ENCODE peak calls at places on chromosomes 16 and 17, in six cellular contexts. One of them, this sample, is unnamed.

GRCh38 chr17:42329025-42329976 is 41.0 kb downstream of the STAT5A start:
- DNase-seq in Peyer's patch: no peak
- DNase-seq in body of pancreas: no peak
- DNase-seq in uterus: no peak
- DNase-seq in upper lobe of left lung: peak; percentile 71
- DNase-seq in IMR-90: peak; percentile 83
- DNase-seq in this sample: no peak

GRCh38 chr16:58152246-58152868 is 23.2 kb upstream of the CFAP20 start:
- DNase-seq in Peyer's patch: no peak
- DNase-seq in body of pancreas: no peak
- DNase-seq in uterus: no peak
- DNase-seq in upper lobe of left lung: no peak
- DNase-seq in IMR-90: no peak
- DNase-seq in this sample: no peak

GRCh38 chr16:8260140-8260539 is 330.2 kb downstream of the TMEM114 start:
- DNase-seq in Peyer's patch: no peak
- DNase-seq in body of pancreas: no peak
- DNase-seq in uterus: no peak
- DNase-seq in upper lobe of left lung: no peak
- DNase-seq in IMR-90: no peak
- DNase-seq in this sample: no peak

GRCh38 chr17:70654706-70655105 is 485.4 kb downstream of the KCNJ2 start:
- DNase-seq in Peyer's patch: no peak
- DNase-seq in body of pancreas: no peak
- DNase-seq in uterus: no peak
- DNase-seq in upper lobe of left lung: no peak
- DNase-seq in IMR-90: no peak
- DNase-seq in this sample: no peak

GRCh38 chr17:4395111-4395478 is 28.6 kb upstream of the UBE2G1 start:
- DNase-seq in Peyer's patch: no peak
- DNase-seq in body of pancreas: no peak
- DNase-seq in uterus: no peak
- DNase-seq in upper lobe of left lung: no peak
- DNase-seq in IMR-90: no peak
- DNase-seq in this sample: no peak

GRCh38 chr16:3058173-3059030 is 7.0 kb upstream of the IL32 start:
- DNase-seq in Peyer's patch: peak; percentile 73
- DNase-seq in body of pancreas: peak; percentile 61
- DNase-seq in uterus: no peak
- DNase-seq in upper lobe of left lung: peak; percentile 73
- DNase-seq in IMR-90: no peak
- DNase-seq in this sample: peak; percentile 51

GRCh38 chr17:15886804-15887203 is 58.1 kb upstream of the ADORA2B start:
- DNase-seq in Peyer's patch: no peak
- DNase-seq in body of pancreas: no peak
- DNase-seq in uterus: no peak
- DNase-seq in upper lobe of left lung: peak; percentile 45
- DNase-seq in IMR-90: no peak
- DNase-seq in this sample: no peak

GRCh38 chr17:18129041-18129502 is 20.5 kb downstream of the MYO15A start:
- DNase-seq in Peyer's patch: no peak
- DNase-seq in body of pancreas: no peak
- DNase-seq in uterus: no peak
- DNase-seq in upper lobe of left lung: peak; percentile 90
- DNase-seq in IMR-90: peak; percentile 68
- DNase-seq in this sample: peak; percentile 24

GRCh38 chr17:1009411-1010085 is 12.6 kb downstream of the TIMM22 start:
- DNase-seq in Peyer's patch: no peak
- DNase-seq in body of pancreas: no peak
- DNase-seq in uterus: no peak
- DNase-seq in upper lobe of left lung: no peak
- DNase-seq in IMR-90: no peak
- DNase-seq in this sample: no peak

GRCh38 chr16:50047864-50048263 is 17.9 kb upstream of the HEATR3 start:
- DNase-seq in Peyer's patch: no peak
- DNase-seq in body of pancreas: no peak
- DNase-seq in uterus: no peak
- DNase-seq in upper lobe of left lung: no peak
- DNase-seq in IMR-90: no peak
- DNase-seq in this sample: no peak

GRCh38 chr17:64420143-64420670 is 28.7 kb upstream of the MILR1 start:
- DNase-seq in Peyer's patch: no peak
- DNase-seq in body of pancreas: no peak
- DNase-seq in uterus: no peak
- DNase-seq in upper lobe of left lung: peak; percentile 35
- DNase-seq in IMR-90: peak; percentile 84
- DNase-seq in this sample: no peak

GRCh38 chr17:33292184-33292980 is 713 bp downstream of the ASIC2 start:
- DNase-seq in Peyer's patch: no peak
- DNase-seq in body of pancreas: no peak
- DNase-seq in uterus: peak; percentile 14
- DNase-seq in upper lobe of left lung: no peak
- DNase-seq in IMR-90: peak; percentile 20
- DNase-seq in this sample: no peak

GRCh38 chr17:62780951-62781350 is 27.2 kb downstream of the MARCHF10 start:
- DNase-seq in Peyer's patch: no peak
- DNase-seq in body of pancreas: no peak
- DNase-seq in uterus: no peak
- DNase-seq in upper lobe of left lung: no peak
- DNase-seq in IMR-90: peak; percentile 68
- DNase-seq in this sample: no peak

GRCh38 chr16:28621756-28622155 is 11.9 kb upstream of the SULT1A1 start:
- DNase-seq in Peyer's patch: no peak
- DNase-seq in body of pancreas: no peak
- DNase-seq in uterus: no peak
- DNase-seq in upper lobe of left lung: no peak
- DNase-seq in IMR-90: no peak
- DNase-seq in this sample: no peak

GRCh38 chr16:4624827-4625616 is 396 bp downstream of the MGRN1 start:
- DNase-seq in Peyer's patch: peak; percentile 79
- DNase-seq in body of pancreas: peak; percentile 63
- DNase-seq in uterus: peak; percentile 57
- DNase-seq in upper lobe of left lung: peak; percentile 79
- DNase-seq in IMR-90: peak; percentile 61
- DNase-seq in this sample: peak; percentile 83

GRCh38 chr17:12958786-12959185 is 59.0 kb downstream of the ELAC2 start:
- DNase-seq in Peyer's patch: no peak
- DNase-seq in body of pancreas: no peak
- DNase-seq in uterus: no peak
- DNase-seq in upper lobe of left lung: no peak
- DNase-seq in IMR-90: peak; percentile 60
- DNase-seq in this sample: no peak

GRCh38 chr17:69828087-69828486 is 246.9 kb upstream of the KCNJ16 start:
- DNase-seq in Peyer's patch: no peak
- DNase-seq in body of pancreas: peak; percentile 26
- DNase-seq in uterus: no peak
- DNase-seq in upper lobe of left lung: no peak
- DNase-seq in IMR-90: peak; percentile 69
- DNase-seq in this sample: peak; percentile 78

GRCh38 chr16:4283939-4284338 is 11.1 kb upstream of the TFAP4 start:
- DNase-seq in Peyer's patch: no peak
- DNase-seq in body of pancreas: no peak
- DNase-seq in uterus: no peak
- DNase-seq in upper lobe of left lung: no peak
- DNase-seq in IMR-90: peak; percentile 70
- DNase-seq in this sample: no peak

GRCh38 chr17:79146562-79146961 is 71.9 kb downstream of the ENGASE start:
- DNase-seq in Peyer's patch: no peak
- DNase-seq in body of pancreas: no peak
- DNase-seq in uterus: no peak
- DNase-seq in upper lobe of left lung: no peak
- DNase-seq in IMR-90: no peak
- DNase-seq in this sample: no peak

GRCh38 chr16:49355923-49356665 is 17.5 kb upstream of the C16orf78 start:
- DNase-seq in Peyer's patch: no peak
- DNase-seq in body of pancreas: no peak
- DNase-seq in uterus: no peak
- DNase-seq in upper lobe of left lung: no peak
- DNase-seq in IMR-90: no peak
- DNase-seq in this sample: no peak

DNA sequence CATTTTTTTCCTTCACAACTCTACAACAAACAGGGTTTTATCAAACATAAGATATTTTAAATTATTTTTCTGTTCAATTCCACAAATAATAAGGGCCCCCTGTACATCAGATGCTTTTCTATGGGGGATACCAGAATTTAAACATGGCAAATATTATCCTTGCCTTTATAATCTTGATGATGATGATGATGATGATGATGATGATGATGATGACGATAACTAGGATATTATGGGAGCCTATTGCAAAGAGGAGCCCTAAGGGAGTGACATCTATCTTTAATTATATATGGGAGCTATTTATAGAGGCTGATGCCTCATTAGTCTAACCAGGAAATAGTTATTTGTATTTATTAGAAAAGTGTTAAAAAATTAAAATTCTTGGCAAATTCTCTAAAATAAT is 6.8 kb downstream of the MEIOC start:
- DNase-seq in Peyer's patch: no peak
- DNase-seq in body of pancreas: no peak
- DNase-seq in uterus: no peak
- DNase-seq in upper lobe of left lung: no peak
- DNase-seq in IMR-90: no peak
- DNase-seq in this sample: no peak
- H3K4me3 ChIP-seq in Peyer's patch: no peak overlapping the region
- H3K4me3 ChIP-seq in body of pancreas: no peak overlapping the region
- H3K4me3 ChIP-seq in uterus: no peak overlapping the region
- H3K4me3 ChIP-seq in upper lobe of left lung: no peak overlapping the region
- H3K4me3 ChIP-seq in IMR-90: no peak overlapping the region
- H3K4me3 ChIP-seq in this sample: no peak overlapping the region

DNA sequence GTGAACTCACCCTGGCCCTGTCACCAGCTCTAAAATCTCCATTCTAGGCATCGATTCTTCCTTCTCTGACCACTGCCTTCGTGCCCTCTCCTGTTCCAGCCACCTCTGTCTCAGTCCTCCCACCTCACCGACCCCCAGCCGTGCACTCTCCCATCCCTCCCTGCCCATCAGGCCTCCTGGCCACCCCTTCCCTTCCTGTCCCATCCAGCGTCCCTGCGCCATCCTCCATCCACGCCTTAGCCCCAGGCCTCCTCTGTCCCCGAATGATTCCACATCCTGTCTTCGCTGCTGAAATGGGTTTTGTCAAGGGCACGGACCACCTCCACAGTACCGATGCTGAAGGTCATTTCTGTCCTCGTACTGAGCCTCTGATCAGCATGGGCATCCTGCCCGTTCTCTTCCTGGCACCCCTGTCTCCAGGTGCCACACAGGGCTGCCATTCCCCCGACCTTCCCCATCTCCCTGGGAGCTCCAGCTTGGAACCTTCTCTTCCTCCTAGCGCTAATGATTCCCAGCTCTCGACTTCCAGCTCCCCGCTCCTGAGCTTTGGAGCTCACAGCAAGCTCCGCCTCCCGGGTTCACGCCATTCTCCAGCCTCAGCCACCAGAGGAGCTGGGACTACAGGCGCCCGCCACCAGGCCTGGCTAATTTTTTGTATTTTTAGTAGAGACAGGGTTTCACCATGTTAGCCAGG is 2.6 kb downstream of the TRIM65 start:
- DNase-seq in Peyer's patch: no peak
- DNase-seq in body of pancreas: no peak
- DNase-seq in uterus: peak; percentile 55
- DNase-seq in upper lobe of left lung: no peak
- DNase-seq in IMR-90: no peak
- DNase-seq in this sample: no peak
- TF ChIP-seq POLR2A in Peyer's patch: no peak
- TF ChIP-seq POLR2A in body of pancreas: no peak
- TF ChIP-seq POLR2A in uterus: no peak
- TF ChIP-seq POLR2A in upper lobe of left lung: no peak
- TF ChIP-seq POLR2A in IMR-90: no peak
- TF ChIP-seq POLR2A in this sample: no peak

GRCh38 chr17:58412064-58412703 is 5.2 kb downstream of the RNF43 start:
- DNase-seq in Peyer's patch: no peak
- DNase-seq in body of pancreas: no peak
- DNase-seq in uterus: no peak
- DNase-seq in upper lobe of left lung: no peak
- DNase-seq in IMR-90: no peak
- DNase-seq in this sample: no peak
- H3K4me3 ChIP-seq in Peyer's patch: peak overlapping the region; percentile 47
- H3K4me3 ChIP-seq in body of pancreas: no peak overlapping the region
- H3K4me3 ChIP-seq in uterus: no peak overlapping the region
- H3K4me3 ChIP-seq in upper lobe of left lung: no peak overlapping the region
- H3K4me3 ChIP-seq in IMR-90: no peak overlapping the region
- H3K4me3 ChIP-seq in this sample: peak overlapping the region; percentile 56

GRCh38 chr16:72939247-72939646 is 108.7 kb downstream of the ZFHX3 start:
- DNase-seq in Peyer's patch: no peak
- DNase-seq in body of pancreas: no peak
- DNase-seq in uterus: peak; percentile 49
- DNase-seq in upper lobe of left lung: no peak
- DNase-seq in IMR-90: peak; percentile 79
- DNase-seq in this sample: peak; percentile 53
- TF ChIP-seq POLR2A in Peyer's patch: no peak
- TF ChIP-seq POLR2A in body of pancreas: no peak
- TF ChIP-seq POLR2A in uterus: no peak
- TF ChIP-seq POLR2A in upper lobe of left lung: no peak
- TF ChIP-seq POLR2A in IMR-90: no peak
- TF ChIP-seq POLR2A in this sample: no peak

DNA sequence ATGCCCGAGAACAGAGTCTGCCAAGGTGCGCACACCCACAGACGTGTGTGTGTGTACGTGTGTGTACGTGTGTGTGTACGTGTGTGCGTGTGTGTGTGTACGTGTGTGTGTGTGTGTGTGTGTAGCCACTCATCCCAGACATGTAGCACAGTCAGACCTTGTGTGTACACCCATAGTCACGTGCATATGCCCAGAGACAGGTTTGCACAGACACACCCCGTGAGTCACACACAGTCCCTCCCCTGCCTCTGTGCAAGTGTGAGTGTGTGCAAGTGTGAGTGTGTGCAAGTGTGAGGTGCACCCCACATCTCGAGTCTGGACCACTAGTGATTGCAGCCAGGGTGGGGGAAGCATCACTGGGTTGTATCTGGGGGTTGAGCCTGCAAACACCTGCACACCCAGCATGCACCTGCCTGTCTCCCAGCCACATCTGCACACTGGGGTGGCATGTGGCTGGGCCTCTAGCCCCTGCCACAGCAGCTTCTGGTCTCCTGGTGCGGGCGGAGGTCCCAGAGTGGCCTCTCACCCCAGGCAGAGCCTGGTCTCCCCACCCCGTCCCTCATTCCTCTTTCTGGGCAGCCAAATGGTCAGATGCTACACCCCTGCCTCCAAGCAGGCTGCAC is 23.6 kb downstream of the BAHCC1 start:
- DNase-seq in Peyer's patch: no peak
- DNase-seq in body of pancreas: no peak
- DNase-seq in uterus: no peak
- DNase-seq in upper lobe of left lung: no peak
- DNase-seq in IMR-90: peak; percentile 36
- DNase-seq in this sample: no peak
- H3K4me3 ChIP-seq in Peyer's patch: peak overlapping the region; percentile 36
- H3K4me3 ChIP-seq in body of pancreas: no peak overlapping the region
- H3K4me3 ChIP-seq in uterus: peak overlapping the region; percentile 35
- H3K4me3 ChIP-seq in upper lobe of left lung: peak overlapping the region; percentile 29
- H3K4me3 ChIP-seq in IMR-90: no peak overlapping the region
- H3K4me3 ChIP-seq in this sample: no peak overlapping the region

This sample was measured in adrenal gland.